ENCODE peak calls at places on chromosomes 16 and 17, in six cellular contexts. C, O, R, I, T and V are unnamed samples.

GRCh38 chr17:60600490-60601431 is 768 bp downstream of the PPM1D start:
- DNase-seq in C (peak; percentile 85), O (peak; percentile 13), R (peak; percentile 82), I (peak; percentile 80), T (peak; percentile 77), V (peak; percentile 69)

GRCh38 chr16:58186176-58186944 is 11.5 kb downstream of the CSNK2A2 start:
- DNase-seq in C (no peak), O (no peak), R (no peak), I (no peak), T (no peak), V (no peak)

GRCh38 chr16:23131841-23132576 is 17.2 kb downstream of the USP31 start:
- DNase-seq in C (no peak), O (no peak), R (no peak), I (no peak), T (no peak), V (no peak)

GRCh38 chr16:4882633-4883285 is 35.5 kb downstream of the UBN1 start:
- DNase-seq in C (peak; percentile 80), O (no peak), R (no peak), I (peak; percentile 69), T (no peak), V (peak; percentile 54)

GRCh38 chr17:82892869-82893565 is 53.2 kb upstream of the ZNF750 start:
- DNase-seq in C (peak; percentile 8), O (peak; percentile 67), R (no peak), I (peak; percentile 77), T (no peak), V (peak; percentile 47)

GRCh38 chr16:55809386-55809785 is 23.5 kb downstream of the CES1 start:
- DNase-seq in C (no peak), O (no peak), R (peak; percentile 38), I (no peak), T (no peak), V (no peak)

GRCh38 chr16:62475573-62475972 is 439.3 kb upstream of the CDH8 start:
- DNase-seq in C (no peak), O (no peak), R (no peak), I (no peak), T (no peak), V (no peak)

GRCh38 chr16:29653436-29653835 is 9.6 kb upstream of the SPN start:
- DNase-seq in C (no peak), O (no peak), R (no peak), I (no peak), T (peak; percentile 75), V (no peak)

GRCh38 chr17:50684612-50685333 is 22.9 kb downstream of the ANKRD40 start:
- DNase-seq in C (no peak), O (no peak), R (no peak), I (peak; percentile 64), T (no peak), V (peak; percentile 73)

GRCh38 chr17:27566673-27567562 is 64.1 kb upstream of the LGALS9 start:
- DNase-seq in C (peak; percentile 64), O (no peak), R (no peak), I (no peak), T (no peak), V (no peak)

GRCh38 chr17:56902350-56902749 is 11.5 kb downstream of the TRIM25 start:
- DNase-seq in C (peak; percentile 34), O (no peak), R (no peak), I (no peak), T (no peak), V (no peak)

GRCh38 chr17:80218391-80218790 is 1.7 kb downstream of the SGSH start:
- DNase-seq in C (no peak), O (no peak), R (no peak), I (no peak), T (peak; percentile 11), V (no peak)

GRCh38 chr17:59284317-59284716 is 47.1 kb upstream of the YPEL2 start:
- DNase-seq in C (no peak), O (no peak), R (no peak), I (no peak), T (no peak), V (no peak)

GRCh38 chr16:3246876-3247275 is 9.6 kb downstream of the MEFV start:
- DNase-seq in C (no peak), O (no peak), R (no peak), I (no peak), T (no peak), V (no peak)

GRCh38 chr17:77909236-77909635 is 49.3 kb upstream of the TNRC6C start:
- DNase-seq in C (no peak), O (no peak), R (no peak), I (no peak), T (peak; percentile 69), V (no peak)

GRCh38 chr16:31513126-31513525 is 4.9 kb upstream of the RUSF1 start:
- DNase-seq in C (peak; percentile 68), O (no peak), R (no peak), I (no peak), T (no peak), V (no peak)

GRCh38 chr17:57675988-57676387 is 69.1 kb downstream of the CCDC182 start:
- DNase-seq in C (no peak), O (no peak), R (peak; percentile 20), I (no peak), T (no peak), V (no peak)

GRCh38 chr17:75617218-75617617 is 16.0 kb upstream of the SMIM5 start:
- DNase-seq in C (no peak), O (no peak), R (no peak), I (no peak), T (no peak), V (no peak)

GRCh38 chr16:81035975-81036750 is 521 bp downstream of the ATMIN start:
- DNase-seq in C (peak; percentile 11), O (peak; percentile 11), R (peak; percentile 42), I (peak; percentile 34), T (peak; percentile 75), V (peak; percentile 81)

GRCh38 chr17:78397681-78398101 is 19.2 kb downstream of the PGS1 start:
- DNase-seq in C (peak; percentile 40), O (no peak), R (no peak), I (no peak), T (peak; percentile 79), V (no peak)

GRCh38 chr17:35313875-35314409 is 59.5 kb downstream of the SLFN11 start:
- DNase-seq in C (no peak), O (no peak), R (peak; percentile 42), I (no peak), T (peak; percentile 69), V (no peak)

GRCh38 chr16:71412270-71413160 is 29.3 kb downstream of the TLE7 start:
- DNase-seq in C (peak; percentile 59), O (peak; percentile 64), R (peak; percentile 91), I (peak; percentile 71), T (no peak), V (peak; percentile 90)

GRCh38 chr16:4109250-4109736 is 6.9 kb downstream of the ADCY9 start:
- DNase-seq in C (no peak), O (no peak), R (no peak), I (no peak), T (no peak), V (no peak)

GRCh38 chr17:35185849-35186248 is 8.3 kb downstream of the SLC35G3 start:
- DNase-seq in C (no peak), O (no peak), R (no peak), I (no peak), T (no peak), V (no peak)

GRCh38 chr17:1298616-1299015 is 19.2 kb downstream of the TRARG1 start:
- DNase-seq in C (no peak), O (peak; percentile 19), R (peak; percentile 84), I (no peak), T (no peak), V (peak; percentile 86)

GRCh38 chr16:10090816-10091215 is 91.4 kb downstream of the GRIN2A start:
- DNase-seq in C (no peak), O (no peak), R (no peak), I (no peak), T (no peak), V (no peak)

GRCh38 chr16:86457621-86458456 is 52.5 kb upstream of the FOXF1 start:
- DNase-seq in C (peak; percentile 99), O (no peak), R (no peak), I (no peak), T (no peak), V (no peak)

GRCh38 chr17:76458580-76459490 is 5.9 kb upstream of the UBE2O start:
- DNase-seq in C (peak; percentile 64), O (no peak), R (peak; percentile 95), I (peak; percentile 70), T (peak; percentile 65), V (peak; percentile 75)

GRCh38 chr17:32349854-32350661 is at the start of gene ZNF207:
- DNase-seq in C (peak; percentile 97), O (peak; percentile 93), R (peak; percentile 97), I (peak; percentile 97), T (peak; percentile 97), V (peak; percentile 93)

GRCh38 chr17:76345377-76345945 is 8.3 kb downstream of the PRPSAP1 start:
- DNase-seq in C (peak; percentile 23), O (no peak), R (no peak), I (no peak), T (no peak), V (no peak)

GRCh38 chr17:64778367-64779290 is 116.5 kb upstream of the SMURF2 start:
- DNase-seq in C (no peak), O (no peak), R (peak; percentile 76), I (peak; percentile 45), T (peak; percentile 72), V (no peak)

GRCh38 chr16:7185689-7186088 is 147.0 kb upstream of the RBFOX1 start:
- DNase-seq in C (no peak), O (no peak), R (no peak), I (no peak), T (no peak), V (no peak)

GRCh38 chr17:28698253-28698941 is 13.3 kb downstream of the PROCA1 start:
- DNase-seq in C (no peak), O (no peak), R (no peak), I (peak; percentile 76), T (no peak), V (no peak)

GRCh38 chr16:57802635-57803412 is 533 bp upstream of the KIFC3 start:
- DNase-seq in C (peak; percentile 54), O (no peak), R (peak; percentile 67), I (peak; percentile 37), T (no peak), V (no peak)

GRCh38 chr17:48546187-48546923 is 1.4 kb upstream of the HOXB2 start:
- DNase-seq in C (peak; percentile 52), O (no peak), R (peak; percentile 78), I (no peak), T (no peak), V (no peak)

GRCh38 chr16:20740007-20740883 is 1.4 kb downstream of the THUMPD1 start:
- DNase-seq in C (no peak), O (no peak), R (no peak), I (no peak), T (no peak), V (no peak)